ENCODE peak calls at places on chromosome 11, in six cellular contexts. Z is H1, D is fibroblast of the aortic adventitia, Y is GM12865, I is RWPE1, K is astrocyte of the spinal cord. G is an unnamed sample.

GRCh38 chr11:95337175-95337957 is 106.4 kb upstream of the SESN3 start:
- DNase-seq in D (peak; percentile 80), I (peak; percentile 75), K (peak; percentile 73), Y (peak; percentile 86), Z (peak; percentile 53), G (peak; percentile 76)

GRCh38 chr11:117498791-117499190 is 171.1 kb downstream of the CEP164 start:
- DNase-seq in Z (no peak), K (no peak), D (no peak), Y (no peak), I (no peak), G (no peak)

GRCh38 chr11:101862410-101863233 is 52.2 kb upstream of the CEP126 start:
- DNase-seq in Z (no peak), Y (no peak), K (peak; percentile 71), I (peak; percentile 62), D (peak; percentile 82), G (peak; percentile 91)

GRCh38 chr11:126716456-126717083 is 284.0 kb downstream of the KIRREL3 start:
- DNase-seq in D (peak; percentile 31), I (no peak), K (peak; percentile 42), Z (peak; percentile 83), Y (peak; percentile 67), G (peak; percentile 37)

GRCh38 chr11:34936945-34937344 is 20.5 kb downstream of the PDHX start:
- DNase-seq in I (no peak), Z (no peak), K (no peak), Y (no peak), D (no peak), G (no peak)

GRCh38 chr11:111684259-111684658 is 81.9 kb downstream of the PPP2R1B start:
- DNase-seq in D (no peak), Y (no peak), Z (no peak), I (no peak), K (no peak), G (peak; percentile 26)

GRCh38 chr11:56207796-56208195 is 26.3 kb downstream of the OR5T2 start:
- DNase-seq in I (no peak), Z (no peak), D (no peak), K (no peak), Y (no peak), G (no peak)

GRCh38 chr11:47121056-47121455 is 55.6 kb downstream of the ARFGAP2 start:
- DNase-seq in I (no peak), K (no peak), D (no peak), Y (no peak), Z (no peak), G (no peak)

GRCh38 chr11:68521962-68522626 is 61.5 kb downstream of the PPP6R3 start:
- DNase-seq in D (no peak), Y (no peak), Z (no peak), K (no peak), I (no peak), G (no peak)

GRCh38 chr11:20555783-20556182 is 43.6 kb upstream of the SLC6A5 start:
- DNase-seq in D (no peak), Y (no peak), I (no peak), Z (no peak), K (no peak), G (no peak)

GRCh38 chr11:2572491-2573239 is 127.1 kb downstream of the KCNQ1OT1 start:
- DNase-seq in I (no peak), D (no peak), Z (no peak), Y (no peak), K (no peak), G (no peak)

GRCh38 chr11:43503417-43503816 is 144.7 kb downstream of the TTC17 start:
- DNase-seq in Y (no peak), D (no peak), Z (peak; percentile 35), I (no peak), K (no peak), G (no peak)
- TF ChIP-seq CTCF in Y (no peak), D (peak; percentile 22), Z (no peak), I (no peak), K (peak; percentile 23), G (peak; percentile 25)

GRCh38 chr11:65711785-65712632 is at the start of gene KAT5:
- DNase-seq in K (peak; percentile 99), I (peak; percentile 95), Z (peak; percentile 100), D (peak; percentile 99), Y (peak; percentile 99), G (peak; percentile 98)

GRCh38 chr11:65710424-65710823 is 1.6 kb upstream of the KAT5 start:
- DNase-seq in Y (no peak), K (no peak), Z (no peak), I (no peak), D (no peak), G (no peak)

GRCh38 chr11:65709661-65710060 is 2.4 kb upstream of the KAT5 start:
- DNase-seq in Z (no peak), K (no peak), Y (no peak), I (no peak), D (peak; percentile 27), G (no peak)

GRCh38 chr11:65712633-65713076 is 603 bp downstream of the KAT5 start:
- DNase-seq in I (no peak), Z (no peak), K (no peak), D (no peak), Y (no peak), G (no peak)

GRCh38 chr11:65708451-65708850 is 3.6 kb upstream of the KAT5 start:
- DNase-seq in Y (no peak), K (no peak), I (no peak), Z (no peak), D (no peak), G (no peak)
- TF ChIP-seq CTCF in Y (no peak), K (no peak), I (no peak), Z (no peak), D (no peak), G (no peak)

GRCh38 chr11:110092577-110093406 is at the start of gene ZC3H12C:
- DNase-seq in I (peak; percentile 75), K (peak; percentile 86), D (peak; percentile 90), Z (peak; percentile 81), Y (peak; percentile 88), G (peak; percentile 89)
- TF ChIP-seq CTCF in I (peak; percentile 77), K (peak; percentile 47), D (peak; percentile 60), Z (peak; percentile 53), Y (peak; percentile 50), G (peak; percentile 37)

DNA sequence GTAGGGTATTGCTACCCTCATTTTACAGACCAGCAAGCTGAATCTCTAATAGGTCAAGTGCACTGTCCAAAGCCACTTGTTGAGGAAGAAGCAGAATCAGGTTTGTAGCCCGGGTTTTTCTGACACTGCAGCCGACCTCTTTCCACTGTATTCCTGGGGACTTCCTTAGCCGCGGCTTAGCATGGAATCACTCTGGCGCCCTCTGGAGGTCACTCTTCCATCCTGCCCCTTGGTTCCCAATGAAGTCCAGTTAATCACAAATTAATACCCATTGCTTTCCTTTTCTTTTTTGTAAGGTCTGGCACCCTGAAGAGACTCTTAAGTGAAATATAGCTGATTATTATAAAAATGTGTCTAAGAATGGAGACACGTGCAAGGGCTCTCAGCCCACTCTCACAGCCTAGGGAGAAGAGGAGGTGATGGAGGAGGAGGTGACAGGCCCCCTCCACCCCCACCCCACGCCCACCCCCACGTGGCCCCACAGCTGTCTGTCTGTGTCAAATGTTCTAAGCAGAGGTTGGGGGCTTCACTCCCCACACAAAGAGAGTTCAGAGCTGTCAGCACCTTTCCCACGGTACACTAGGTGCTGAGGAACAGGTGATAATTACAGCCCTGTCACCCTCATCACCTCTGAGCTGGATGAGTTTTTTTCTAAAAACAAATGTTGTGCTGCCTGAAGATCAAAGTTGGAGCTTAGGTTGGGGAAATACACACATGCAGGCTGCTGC is 57.7 kb upstream of the DRD2 start:
- DNase-seq in Y (peak; percentile 72), D (peak; percentile 83), I (peak; percentile 74), K (peak; percentile 77), Z (peak; percentile 91), G (peak; percentile 74)
- TF ChIP-seq CTCF in Y (peak; percentile 76), D (peak; percentile 96), I (peak; percentile 89), K (peak; percentile 94), Z (peak; percentile 77), G (peak; percentile 97)

GRCh38 chr11:77473801-77474508 is at the start of gene PAK1:
- DNase-seq in K (peak; percentile 76), Z (peak; percentile 94), D (peak; percentile 76), Y (peak; percentile 94), I (peak; percentile 92), G (peak; percentile 37)
- TF ChIP-seq CTCF in K (no peak), Z (peak; percentile 24), D (peak; percentile 28), Y (peak; percentile 41), I (peak; percentile 31), G (no peak)

GRCh38 chr11:128022007-128022368 is 565.4 kb downstream of the ETS1 start:
- DNase-seq in Z (no peak), Y (no peak), I (no peak), D (peak; percentile 72), K (peak; percentile 61), G (peak; percentile 50)
- TF ChIP-seq CTCF in Z (no peak), Y (no peak), I (no peak), D (peak; percentile 31), K (no peak), G (no peak)

GRCh38 chr11:5369793-5370192 is 13.8 kb upstream of the OR51M1 start:
- DNase-seq in I (peak; percentile 1), K (peak; percentile 60), Z (no peak), D (peak; percentile 77), Y (peak; percentile 12), G (peak; percentile 64)
- TF ChIP-seq CTCF in I (no peak), K (peak; percentile 55), Z (no peak), D (peak; percentile 68), Y (peak; percentile 28), G (peak; percentile 77)

G was measured in AG10803.